ENCODE peak calls at places on chromosomes 3 and 15, in six cellular contexts. Z, B, G, T, Y and N are unnamed samples. For H3K4me1 and H3K9me3, the result is how much of the 10 kb centered on the place peaks cover.

GRCh38 chr3:28595364-28595763 is 246.7 kb upstream of the AZI2 start:
- DNase-seq in Z (no peak), B (no peak), G (no peak), T (no peak), Y (no peak), N (no peak)

GRCh38 chr15:60000824-60001641 is 3.1 kb upstream of the FOXB1 start:
- DNase-seq in Z (no peak), B (peak), G (no peak), T (no peak), Y (no peak), N (no peak)

GRCh38 chr3:181976526-181976925 is 264.8 kb downstream of the SOX2 start:
- DNase-seq in Z (no peak), B (no peak), G (no peak), T (no peak), Y (no peak), N (no peak)

GRCh38 chr3:9386060-9386459 is 11.4 kb upstream of the SETD5 start:
- DNase-seq in Z (no peak), B (no peak), G (no peak), T (no peak), Y (no peak), N (no peak)

GRCh38 chr3:140203510-140203909 is 268.5 kb downstream of the CLSTN2 start:
- DNase-seq in Z (no peak), B (no peak), G (no peak), T (peak), Y (no peak), N (no peak)

GRCh38 chr3:34669490-34669889 is 871.1 kb downstream of the PDCD6IP start:
- DNase-seq in Z (no peak), B (no peak), G (no peak), T (no peak), Y (no peak), N (no peak)

GRCh38 chr3:109687626-109688025 is 350.3 kb upstream of the DPPA4 start:
- DNase-seq in Z (no peak), B (no peak), G (no peak), T (no peak), Y (no peak), N (no peak)

GRCh38 chr3:138594150-138594934 is at the start of gene CEP70:
- DNase-seq in Z (peak), B (peak), G (peak), T (peak), Y (peak), N (peak)

DNA sequence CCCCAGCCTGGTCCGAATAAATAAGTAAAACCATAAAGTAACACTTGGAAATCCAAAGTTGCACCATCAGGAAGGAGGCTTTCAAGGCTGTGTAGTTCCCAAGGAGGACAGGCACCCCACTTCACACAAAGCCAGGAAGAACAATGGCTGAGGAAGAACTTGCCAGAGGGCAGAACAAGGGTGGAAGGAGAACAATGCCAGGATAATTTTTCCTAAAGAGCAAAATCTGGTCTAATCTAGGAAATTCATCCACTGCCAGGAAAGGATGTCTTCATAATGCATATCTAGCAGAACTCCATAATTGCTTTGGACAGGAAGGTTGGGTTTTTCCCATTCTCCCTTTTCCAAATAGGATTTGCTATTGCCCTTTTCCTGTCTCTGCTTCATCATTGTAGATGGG is 15.7 kb upstream of the ARID3B start:
- DNase-seq in Z (no peak), B (no peak), G (no peak), T (no peak), Y (no peak), N (no peak)
- H3K27ac ChIP-seq in Z (no peak), B (no peak), G (no peak), T (no peak), Y (no peak), N (no peak)

GRCh38 chr3:196641278-196642058 is 2.0 kb downstream of the NRROS start:
- DNase-seq in Z (no peak), B (peak), G (no peak), T (no peak), Y (no peak), N (no peak)

GRCh38 chr3:196643761-196644160 is 4.3 kb downstream of the NRROS start:
- DNase-seq in Z (no peak), B (no peak), G (no peak), T (no peak), Y (no peak), N (no peak)

GRCh38 chr3:196640501-196640968 is 1.0 kb downstream of the NRROS start:
- DNase-seq in Z (no peak), B (peak), G (no peak), T (no peak), Y (no peak), N (no peak)

GRCh38 chr3:196645091-196645490 is 5.6 kb downstream of the NRROS start:
- DNase-seq in Z (no peak), B (no peak), G (no peak), T (no peak), Y (no peak), N (no peak)

DNA sequence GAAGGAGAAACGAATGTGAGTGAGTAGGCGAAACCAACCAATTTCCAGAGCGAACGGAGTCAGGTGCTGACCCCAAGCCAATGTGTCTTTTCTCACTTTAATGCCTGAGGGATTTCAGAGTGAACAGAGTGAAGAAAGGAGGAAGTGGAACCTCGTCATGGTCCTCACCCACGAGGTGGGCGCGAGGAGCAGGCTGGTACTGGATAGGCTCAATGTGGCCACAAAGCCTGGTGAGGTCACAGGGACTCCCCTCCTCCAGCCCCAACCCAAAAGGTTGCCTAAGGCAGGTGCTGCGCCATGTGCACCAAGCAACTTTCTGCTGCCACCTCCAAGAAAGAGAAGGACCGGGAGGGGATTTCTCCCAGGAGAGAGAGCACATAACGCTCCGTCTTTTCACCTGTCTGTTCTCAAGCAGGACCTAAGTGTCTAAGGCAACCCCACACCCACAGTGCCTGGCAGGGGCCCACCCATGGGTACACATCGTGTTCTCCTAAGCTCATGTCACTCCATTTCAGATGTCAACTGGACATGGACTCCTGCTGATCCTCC is 3.8 kb downstream of the NRROS start:
- DNase-seq in Z (no peak), B (no peak), G (no peak), T (no peak), Y (no peak), N (no peak)
- H3K4me1 ChIP-seq in Z (under half), B (half or more), G (under half), T (under half), Y (half or more), N (under half)

DNA sequence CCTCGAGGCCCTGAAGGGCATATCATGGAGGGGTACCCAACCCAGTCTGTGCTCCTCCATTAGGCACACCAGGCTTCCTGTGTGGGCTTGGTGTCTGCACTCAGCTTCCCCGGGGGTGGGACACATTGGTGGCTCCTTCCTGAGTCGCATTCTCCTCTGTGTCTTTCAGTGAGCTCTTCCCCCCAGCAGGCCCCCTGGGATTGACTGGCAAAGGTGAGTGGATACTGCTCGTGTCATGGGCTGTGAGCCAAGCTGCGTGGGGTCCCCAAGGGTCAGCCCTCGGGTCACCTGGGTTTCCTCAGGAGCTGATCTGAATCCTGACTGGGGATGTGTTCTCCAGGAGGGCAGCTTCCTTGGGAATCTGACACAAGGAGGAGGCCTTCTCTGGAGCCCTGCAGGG is 231.0 kb downstream of the SNRPN start:
- DNase-seq in Z (no peak), B (no peak), G (no peak), T (peak), Y (no peak), N (no peak)
- H3K9me3 ChIP-seq in Z (under half), B (half or more), G (under half), T (under half), Y (under half), N (under half)

GRCh38 chr3:23915537-23916108 is 1.2 kb downstream of the NKIRAS1 start:
- DNase-seq in Z (no peak), B (no peak), G (no peak), T (no peak), Y (no peak), N (no peak)
- H3K27ac ChIP-seq in Z (peak), B (no peak), G (peak), T (no peak), Y (no peak), N (peak)

DNA sequence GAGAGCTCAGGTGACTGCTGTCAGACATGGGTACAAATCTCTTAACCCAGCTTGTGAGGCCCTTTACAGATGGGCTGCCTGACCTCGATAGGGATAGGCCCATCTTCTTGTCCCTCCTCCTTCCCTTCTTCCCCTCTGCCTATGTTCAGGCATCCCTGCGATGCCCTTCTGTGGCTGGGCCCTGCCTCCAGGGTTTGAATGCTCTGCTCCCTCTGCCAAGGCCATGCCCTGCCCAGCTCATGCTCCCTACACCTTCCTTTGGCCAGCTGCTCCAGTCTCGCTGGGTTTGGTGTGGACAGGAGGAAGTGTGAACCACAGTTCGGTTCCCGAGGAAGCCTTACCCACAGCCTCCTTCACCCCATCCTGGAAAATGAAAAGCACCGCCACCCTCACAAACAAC is 4.3 kb downstream of the FYCO1 start:
- DNase-seq in Z (no peak), B (no peak), G (no peak), T (no peak), Y (no peak), N (no peak)
- H3K4me1 ChIP-seq in Z (half or more), B (half or more), G (under half), T (under half), Y (under half), N (half or more)

GRCh38 chr3:21158801-21159564 is 592.0 kb downstream of the ZNF385D start:
- DNase-seq in Z (no peak), B (no peak), G (no peak), T (no peak), Y (no peak), N (no peak)
- H3K9me3 ChIP-seq in Z (under half), B (under half), G (under half), T (under half), Y (under half), N (under half)